ENCODE peak calls at places on chromosomes 1 and 21, in six cellular contexts. C is GM23338; A is heart right ventricle; L is CD4-positive, alpha-beta memory T cell; N is SJSA1; S is right atrium auricular region. O is an unnamed sample.

GRCh38 chr21:37861561-37861960 is 54.7 kb downstream of the KCNJ6 start:
- DNase-seq in C (no peak), A (no peak), L (no peak), N (no peak), S (no peak), O (no peak)

GRCh38 chr1:17338706-17339493 is 30.9 kb downstream of the PADI4 start:
- DNase-seq in C (no peak), A (no peak), L (no peak), N (no peak), S (no peak), O (no peak)

GRCh38 chr1:13700521-13701273 is 709 bp downstream of the PRDM2 start:
- DNase-seq in C (peak; percentile 52), A (peak; percentile 41), L (peak; percentile 68), N (no peak), S (peak; percentile 60), O (no peak)

GRCh38 chr1:6545276-6545934 is 8.9 kb downstream of the NOL9 start:
- DNase-seq in C (no peak), A (no peak), L (peak; percentile 45), N (no peak), S (no peak), O (no peak)

GRCh38 chr1:53982762-53983101 is 35.3 kb downstream of the LDLRAD1 start:
- DNase-seq in C (no peak), A (no peak), L (no peak), N (no peak), S (no peak), O (no peak)

GRCh38 chr1:6108937-6109636 is 63.4 kb downstream of the KCNAB2 start:
- DNase-seq in C (peak; percentile 64), A (peak; percentile 17), L (peak; percentile 28), N (peak; percentile 66), S (no peak), O (no peak)

GRCh38 chr1:154956557-154956956 is 658 bp upstream of the PBXIP1 start:
- DNase-seq in C (no peak), A (no peak), L (no peak), N (no peak), S (no peak), O (no peak)

GRCh38 chr1:238562376-238562775 is 671.7 kb upstream of the ZP4 start:
- DNase-seq in C (no peak), A (no peak), L (no peak), N (no peak), S (no peak), O (no peak)

GRCh38 chr1:165501975-165502358 is 41.8 kb upstream of the LRRC52 start:
- DNase-seq in C (no peak), A (no peak), L (no peak), N (no peak), S (no peak), O (no peak)

GRCh38 chr1:6056549-6056948 is 10.9 kb downstream of the KCNAB2 start:
- DNase-seq in C (no peak), A (no peak), L (no peak), N (no peak), S (peak; percentile 60), O (no peak)

GRCh38 chr1:7526867-7527732 is 244.0 kb upstream of the VAMP3 start:
- DNase-seq in C (no peak), A (no peak), L (no peak), N (no peak), S (no peak), O (no peak)

GRCh38 chr1:14903922-14904321 is 249.6 kb upstream of the TMEM51 start:
- DNase-seq in C (no peak), A (no peak), L (no peak), N (no peak), S (no peak), O (no peak)

GRCh38 chr1:22388666-22389455 is 62.8 kb upstream of the ZBTB40 start:
- DNase-seq in C (no peak), A (no peak), L (no peak), N (peak; percentile 82), S (no peak), O (no peak)

GRCh38 chr1:81224222-81224621 is 576.5 kb upstream of the ADGRL2 start:
- DNase-seq in C (no peak), A (no peak), L (no peak), N (no peak), S (no peak), O (no peak)

GRCh38 chr1:53586765-53587164 is 127.6 kb downstream of the DMRTB1 start:
- DNase-seq in C (no peak), A (no peak), L (no peak), N (peak; percentile 30), S (peak; percentile 55), O (no peak)

GRCh38 chr1:171226757-171227370 is 21.4 kb upstream of the FMO1 start:
- DNase-seq in C (peak; percentile 91), A (no peak), L (peak; percentile 13), N (peak; percentile 52), S (no peak), O (peak; percentile 60)

GRCh38 chr1:157359309-157360020 is 192.8 kb downstream of the FCRL5 start:
- DNase-seq in C (no peak), A (no peak), L (no peak), N (no peak), S (no peak), O (no peak)

GRCh38 chr1:232974971-232975370 is 24.6 kb downstream of the NTPCR start:
- DNase-seq in C (no peak), A (no peak), L (no peak), N (no peak), S (peak; percentile 32), O (no peak)

DNA sequence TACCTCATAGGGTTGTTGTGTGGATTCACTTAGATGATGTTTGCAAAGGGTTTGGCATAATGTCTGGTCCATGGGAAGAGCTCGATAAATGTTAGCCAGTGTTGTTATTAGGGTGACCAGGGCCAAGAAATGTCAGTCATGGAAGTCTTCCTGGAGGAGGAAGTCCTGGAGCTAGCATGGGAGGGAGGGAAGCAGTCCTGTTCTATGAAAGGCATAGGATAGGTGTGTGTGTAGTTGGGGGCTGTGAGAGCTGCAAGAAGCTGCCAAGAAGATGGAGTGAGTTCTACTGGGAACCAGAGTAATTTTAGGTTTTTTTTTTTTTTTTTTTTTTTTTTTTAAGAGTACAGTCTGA is 4.7 kb downstream of the LGR6 start:
- DNase-seq in C (no peak), A (no peak), L (no peak), N (no peak), S (no peak), O (no peak)
- H3K27me3 ChIP-seq in C (peaks cover 25% of the 10 kb centered on the region), A (peaks cover 31% of the 10 kb centered on the region), L (peaks cover 5% of the 10 kb centered on the region), N (peaks cover 8% of the 10 kb centered on the region), S (no peaks in the 10 kb centered on the region), O (peaks cover 63% of the 10 kb centered on the region)

DNA sequence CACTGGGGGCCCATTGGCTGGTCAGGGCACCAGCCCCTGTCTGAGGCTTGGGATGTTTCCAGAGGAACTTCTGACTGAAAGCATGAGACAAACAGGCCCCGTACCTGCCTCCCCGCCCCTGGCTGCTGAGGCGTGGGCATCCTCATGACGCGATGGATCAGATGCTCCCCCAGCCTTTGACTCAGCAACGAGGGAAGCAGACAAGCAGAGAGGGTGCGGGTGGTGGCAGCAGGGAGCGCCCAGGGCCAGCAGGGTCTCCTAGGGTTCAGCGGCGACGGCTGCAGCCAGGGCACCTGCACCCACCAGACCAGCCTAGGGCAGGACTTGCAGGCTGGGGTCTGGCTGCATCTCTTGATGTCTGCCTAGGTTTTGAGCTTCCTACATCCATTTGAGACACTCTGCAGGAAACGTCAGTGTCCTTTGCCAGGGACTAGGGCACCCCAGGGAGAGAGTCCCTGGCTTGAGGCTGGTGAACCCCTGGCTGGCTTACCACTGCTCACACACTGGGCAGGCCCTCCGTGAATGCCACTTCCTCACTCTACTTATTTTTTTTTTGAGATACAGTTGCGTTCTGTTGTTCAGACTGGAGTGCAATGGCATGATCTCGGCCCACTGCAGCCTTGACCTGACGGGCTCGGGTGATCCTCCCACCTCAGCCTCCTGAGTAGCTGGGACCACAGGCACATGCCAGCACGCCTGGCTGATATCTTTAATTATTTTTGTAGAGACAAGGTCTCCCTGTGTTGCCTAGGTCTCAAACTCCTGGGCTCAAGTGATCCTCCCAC is 63.3 kb downstream of the DHRS3 start:
- DNase-seq in C (no peak), A (no peak), L (no peak), N (no peak), S (no peak), O (no peak)
- H3K27me3 ChIP-seq in C (no peaks in the 10 kb centered on the region), A (no peaks in the 10 kb centered on the region), L (no peaks in the 10 kb centered on the region), N (no peaks in the 10 kb centered on the region), S (no peaks in the 10 kb centered on the region), O (no peaks in the 10 kb centered on the region)

GRCh38 chr1:200038645-200038986 is 11.1 kb downstream of the NR5A2 start:
- DNase-seq in C (peak; percentile 96), A (no peak), L (no peak), N (no peak), S (no peak), O (no peak)
- H3K27me3 ChIP-seq in C (peaks cover 85% of the 10 kb centered on the region), A (peaks cover 100% of the 10 kb centered on the region), L (peaks cover 76% of the 10 kb centered on the region), N (peaks cover 91% of the 10 kb centered on the region), S (peaks cover 61% of the 10 kb centered on the region), O (peaks cover 98% of the 10 kb centered on the region)

DNA sequence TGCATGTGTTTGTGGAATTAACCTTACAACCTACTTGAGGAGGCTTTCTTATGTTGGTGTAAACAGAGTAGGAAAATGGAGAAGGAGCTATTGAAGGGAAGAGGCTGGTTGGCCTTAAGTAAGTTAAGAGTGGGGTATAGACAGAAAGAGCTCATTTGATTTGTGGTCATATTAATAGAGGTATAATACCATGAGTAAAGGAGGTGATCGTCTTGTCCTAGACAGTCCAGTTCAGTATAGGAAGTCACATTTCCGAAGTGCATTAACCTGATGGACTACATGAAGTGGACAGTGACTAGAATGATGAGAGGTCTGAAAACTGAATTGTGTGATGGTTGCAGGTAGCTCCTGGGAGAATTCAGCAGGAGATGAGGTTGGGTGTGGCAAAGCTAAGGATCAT is 215.4 kb upstream of the ZC3H12A start:
- DNase-seq in C (no peak), A (no peak), L (no peak), N (no peak), S (no peak), O (no peak)
- H3K27me3 ChIP-seq in C (peaks cover 6% of the 10 kb centered on the region), A (peaks cover 55% of the 10 kb centered on the region), L (peaks cover 4% of the 10 kb centered on the region), N (peaks cover 4% of the 10 kb centered on the region), S (peaks cover 2% of the 10 kb centered on the region), O (no peaks in the 10 kb centered on the region)

GRCh38 chr1:206965781-206966180 is 4.5 kb downstream of the FCAMR start:
- DNase-seq in C (no peak), A (no peak), L (no peak), N (no peak), S (no peak), O (no peak)

GRCh38 chr1:206971029-206971655 is 882 bp upstream of the FCAMR start:
- DNase-seq in C (no peak), A (no peak), L (no peak), N (no peak), S (no peak), O (no peak)

GRCh38 chr1:206970406-206970805 is at the start of gene FCAMR:
- DNase-seq in C (no peak), A (no peak), L (no peak), N (no peak), S (no peak), O (no peak)

GRCh38 chr1:206967096-206967851 is 3.0 kb downstream of the FCAMR start:
- DNase-seq in C (no peak), A (no peak), L (no peak), N (no peak), S (no peak), O (no peak)

DNA sequence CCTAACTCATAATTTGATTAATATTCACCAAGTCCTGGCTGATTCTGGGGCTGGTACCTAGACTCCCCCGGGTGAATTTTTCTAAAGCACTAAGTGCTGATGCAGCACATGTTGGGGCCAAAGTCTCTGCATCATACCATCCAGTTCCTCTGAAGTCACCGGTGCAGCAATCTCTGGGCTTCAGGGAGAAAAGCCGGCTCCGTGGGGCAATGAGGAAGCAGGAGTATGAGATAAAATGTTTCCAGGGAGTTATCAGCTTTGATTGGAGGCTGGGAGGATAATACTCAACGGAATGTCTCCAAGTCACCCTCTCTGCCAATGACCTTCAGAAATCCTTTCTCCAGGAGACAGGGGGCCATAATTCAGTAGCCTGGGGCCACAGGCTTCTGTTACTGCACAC is 1.2 kb downstream of the FCAMR start:
- DNase-seq in C (no peak), A (no peak), L (no peak), N (no peak), S (no peak), O (no peak)
- H3K27me3 ChIP-seq in C (no peaks in the 10 kb centered on the region), A (peaks cover 59% of the 10 kb centered on the region), L (no peaks in the 10 kb centered on the region), N (no peaks in the 10 kb centered on the region), S (no peaks in the 10 kb centered on the region), O (peaks cover 20% of the 10 kb centered on the region)

O was measured in AG04450.